ENCODE peak calls at places on chromosomes 3 and 15, in four cellular contexts. N is tibial artery; G is tibial nerve; L is CD4-positive, CD25-positive, alpha-beta regulatory T cell. I is an unnamed sample. For H3K9me3, the result is how much of the 10 kb centered on the place peaks cover.

GRCh38 chr3:126134219-126134975 is 46.0 kb downstream of the ALDH1L1 start:
- DNase-seq in N (peak), G (peak), L (peak), I (peak)

GRCh38 chr3:10666621-10667020 is 149.4 kb upstream of the SLC6A11 start:
- DNase-seq in N (no peak), G (no peak), L (peak), I (no peak)

GRCh38 chr3:46922426-46922825 is 44.9 kb downstream of the PTH1R start:
- DNase-seq in N (peak), G (no peak), L (no peak), I (no peak)

GRCh38 chr3:50010959-50011358 is 71.0 kb downstream of the RBM6 start:
- DNase-seq in N (no peak), G (no peak), L (no peak), I (no peak)

GRCh38 chr15:35381328-35381727 is 164.6 kb downstream of the DPH6 start:
- DNase-seq in N (no peak), G (no peak), L (no peak), I (no peak)

GRCh38 chr3:77102916-77103769 is 63.2 kb downstream of the ROBO2 start:
- DNase-seq in N (no peak), G (no peak), L (no peak), I (no peak)

GRCh38 chr15:25416693-25417092 is 22.1 kb downstream of the UBE3A start:
- DNase-seq in N (no peak), G (no peak), L (no peak), I (no peak)

GRCh38 chr3:36792342-36792741 is 28.0 kb upstream of the DCLK3 start:
- DNase-seq in N (no peak), G (no peak), L (peak), I (no peak)

GRCh38 chr3:24388611-24389010 is 106.0 kb downstream of the THRB start:
- DNase-seq in N (no peak), G (no peak), L (no peak), I (no peak)

GRCh38 chr3:52341123-52341522 is 25.0 kb downstream of the DNAH1 start:
- DNase-seq in N (no peak), G (no peak), L (no peak), I (no peak)

GRCh38 chr3:188786424-188786823 is 385.3 kb upstream of the TPRG1 start:
- DNase-seq in N (no peak), G (no peak), L (no peak), I (no peak)

GRCh38 chr15:73948396-73948795 is 22.1 kb downstream of the LOXL1 start:
- DNase-seq in N (peak), G (no peak), L (no peak), I (no peak)

GRCh38 chr15:99250001-99250400 is 620 bp upstream of the TTC23 start:
- DNase-seq in N (no peak), G (no peak), L (no peak), I (no peak)
- H3K4me3 ChIP-seq in N (peak), G (peak), L (no peak), I (peak)

DNA sequence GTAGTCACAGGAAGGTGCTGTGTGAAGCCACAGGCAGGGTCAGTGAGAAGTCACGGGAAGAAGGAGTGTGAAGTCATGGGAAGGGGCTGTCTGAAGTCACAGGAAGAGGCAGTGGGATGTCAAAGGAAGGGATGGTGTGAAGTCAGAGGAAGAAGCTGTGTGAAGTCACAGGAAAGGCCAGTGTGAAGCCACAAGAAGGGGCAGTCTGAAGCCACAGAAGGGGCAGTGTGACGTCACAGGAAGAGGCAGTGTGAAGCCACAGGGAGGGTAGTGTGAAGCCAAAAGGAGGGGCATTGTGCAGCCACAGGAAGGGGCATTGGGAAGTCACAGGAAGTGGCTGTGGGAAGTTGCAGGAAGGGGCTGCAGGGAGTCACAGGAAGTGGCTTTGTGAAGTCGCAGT is 35.1 kb downstream of the GASK1A start:
- DNase-seq in N (no peak), G (no peak), L (no peak), I (no peak)
- H3K9me3 ChIP-seq in N (under half), G (under half), L (half or more), I (under half)

DNA sequence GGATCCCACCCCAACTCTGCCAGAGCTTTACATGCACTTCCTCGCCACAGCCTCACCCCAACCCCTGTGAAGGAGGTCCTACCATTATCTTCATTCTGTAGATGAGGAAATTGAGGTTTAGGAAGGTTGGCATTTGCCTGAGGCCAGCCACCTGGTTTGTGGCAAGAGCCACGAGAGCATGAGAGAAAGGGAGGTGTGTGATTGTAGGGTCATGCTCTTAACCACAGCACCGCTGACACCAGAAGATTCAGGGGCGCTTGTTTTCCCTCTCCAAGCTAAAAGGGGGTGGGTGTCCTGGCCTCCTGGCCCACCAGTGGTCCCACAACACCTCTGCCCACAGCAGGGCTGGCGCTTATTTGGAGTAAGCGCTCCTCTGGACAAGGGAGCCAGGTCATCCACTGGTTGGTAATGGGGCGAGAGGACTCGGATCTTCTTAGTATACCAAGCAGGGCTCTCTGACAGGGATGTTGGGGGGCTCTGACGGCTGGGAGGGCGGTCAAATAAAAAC is 691 bp downstream of the RHCG start:
- DNase-seq in N (peak), G (no peak), L (no peak), I (no peak)
- H3K4me3 ChIP-seq in N (no peak), G (no peak), L (no peak), I (no peak)

DNA sequence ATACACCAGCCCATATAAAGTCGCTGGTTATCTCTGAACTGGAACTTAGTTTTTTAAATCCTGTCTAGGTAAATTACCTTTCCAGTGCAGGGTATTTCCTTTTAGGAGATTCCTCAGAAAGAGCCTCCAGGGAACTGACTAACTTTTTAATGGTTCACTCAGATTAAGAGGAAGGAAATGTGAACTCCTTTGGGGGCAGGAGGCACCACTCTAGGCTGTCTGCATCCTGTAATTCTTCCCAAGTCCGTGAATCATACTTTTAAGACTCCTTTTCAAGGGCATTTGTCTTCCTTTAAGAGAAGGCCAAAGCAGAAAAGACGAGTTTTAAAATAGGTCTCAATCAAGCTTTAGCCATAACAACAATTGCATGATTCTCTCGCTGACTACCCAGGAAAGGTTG is 871.2 kb upstream of the NR2F2 start:
- DNase-seq in N (no peak), G (no peak), L (no peak), I (no peak)
- H3K9me3 ChIP-seq in N (under half), G (under half), L (under half), I (under half)

GRCh38 chr3:48243886-48244285 is 3.0 kb downstream of the ZNF589 start:
- DNase-seq in N (no peak), G (no peak), L (no peak), I (no peak)
- H3K4me3 ChIP-seq in N (no peak), G (no peak), L (no peak), I (no peak)